ENCODE peak calls at places on chromosomes 4 and X, in four cellular contexts. F is dermis blood vessel endothelial cell; D is stimulated activated CD8-positive, alpha-beta memory T cell treated with anti-CD3 and anti-CD28 coated beads, Interleukin-4, amount 100 ng/mL, for 24 hours; V is cardiac muscle cell. T is an unnamed sample.

GRCh38 chrX:22118161-22118830 is 86.2 kb downstream of the PHEX start:
- DNase-seq in F (no peak), D (no peak), V (no peak), T (peak; percentile 22)

GRCh38 chr4:106033469-106033868 is 138.2 kb downstream of the NPNT start:
- DNase-seq in F (no peak), D (no peak), V (no peak), T (no peak)

GRCh38 chr4:76055005-76055404 is 19.1 kb upstream of the CXCL11 start:
- DNase-seq in F (no peak), D (no peak), V (no peak), T (no peak)

GRCh38 chr4:142404191-142404611 is 441.9 kb downstream of the INPP4B start:
- DNase-seq in F (peak; percentile 73), D (peak; percentile 24), V (peak; percentile 61), T (peak; percentile 70)

GRCh38 chr4:176579233-176579632 is 213.5 kb downstream of the VEGFC start:
- DNase-seq in F (no peak), D (no peak), V (no peak), T (no peak)

GRCh38 chrX:2183193-2183725 is 317.5 kb downstream of the DHRSX start:
- DNase-seq in F (no peak), D (no peak), V (no peak), T (no peak)

GRCh38 chr4:38534344-38534743 is 129.7 kb upstream of the KLF3 start:
- DNase-seq in F (no peak), D (no peak), V (no peak), T (no peak)

GRCh38 chr4:168353746-168354145 is 35.2 kb upstream of the DDX60 start:
- DNase-seq in F (no peak), D (no peak), V (no peak), T (no peak)

GRCh38 chr4:148986951-148987350 is 544.7 kb upstream of the NR3C2 start:
- DNase-seq in F (no peak), D (no peak), V (no peak), T (no peak)

GRCh38 chr4:123121241-123121907 is 199.0 kb upstream of the NUDT6 start:
- DNase-seq in F (peak; percentile 32), D (no peak), V (no peak), T (no peak)

GRCh38 chr4:102525099-102525498 is 23.9 kb downstream of the NFKB1 start:
- DNase-seq in F (no peak), D (no peak), V (peak; percentile 76), T (no peak)

GRCh38 chr4:164503874-164504273 is 250.1 kb upstream of the SMIM31 start:
- DNase-seq in F (no peak), D (no peak), V (no peak), T (no peak)

GRCh38 chrX:23334536-23334870 is at the start of gene PTCHD1:
- DNase-seq in F (no peak), D (no peak), V (no peak), T (no peak)

GRCh38 chr4:61204353-61204752 is 4.2 kb downstream of the ADGRL3 start:
- DNase-seq in F (no peak), D (no peak), V (peak; percentile 17), T (peak; percentile 6)

GRCh38 chr4:8647094-8647570 is 54.6 kb downstream of the CPZ start:
- DNase-seq in F (no peak), D (no peak), V (no peak), T (no peak)

GRCh38 chr4:23153076-23153475 is 460.3 kb downstream of the GBA3 start:
- DNase-seq in F (no peak), D (no peak), V (peak; percentile 21), T (no peak)

GRCh38 chr4:87356832-87357526 is 34.0 kb downstream of the HSD17B11 start:
- DNase-seq in F (no peak), D (no peak), V (no peak), T (no peak)

GRCh38 chrX:12988797-12989196 is 13.9 kb downstream of the TMSB4X start:
- DNase-seq in F (peak; percentile 82), D (no peak), V (peak; percentile 73), T (peak; percentile 42)

GRCh38 chrX:4850312-4850711 is 1136.9 kb upstream of the PRKX start:
- DNase-seq in F (no peak), D (no peak), V (no peak), T (no peak)

GRCh38 chrX:110157444-110157843 is 154.5 kb downstream of the TMEM164 start:
- DNase-seq in F (no peak), D (no peak), V (no peak), T (no peak)

GRCh38 chrX:24515447-24515846 is 50.4 kb downstream of the PDK3 start:
- DNase-seq in F (peak; percentile 55), D (no peak), V (peak; percentile 49), T (no peak)

GRCh38 chrX:11329016-11329415 is 35.8 kb downstream of the AMELX start:
- DNase-seq in F (peak; percentile 30), D (no peak), V (no peak), T (no peak)

GRCh38 chrX:30971761-30972603 is 82.9 kb upstream of the TAB3 start:
- DNase-seq in F (peak; percentile 46), D (no peak), V (peak; percentile 58), T (peak; percentile 55)

GRCh38 chrX:131671714-131672113 is 127.8 kb downstream of the OR13H1 start:
- DNase-seq in F (no peak), D (no peak), V (no peak), T (no peak)

GRCh38 chr4:133208694-133209285 is 59.7 kb downstream of the PCDH10 start:
- DNase-seq in F (no peak), D (no peak), V (no peak), T (no peak)

GRCh38 chrX:40748977-40749376 is 13.6 kb upstream of the MED14 start:
- DNase-seq in F (peak; percentile 40), D (no peak), V (no peak), T (no peak)

GRCh38 chrX:107674480-107675364 is 46.4 kb downstream of the PRPS1 start:
- DNase-seq in F (no peak), D (no peak), V (peak; percentile 94), T (no peak)

T was measured in AG20443.